ENCODE peak calls at places on chromosomes 3 and 15, in seven cellular contexts. M is brain microvascular endothelial cell; A is body of pancreas; K is NCI-H748 treated with DMSO at 0.1 percent for 48 hours; H is nucleus accumbens; E is activated T-helper 1 cell treated with anti-CD3 and anti-CD28 coated beads, Interleukin-2, amount 50 U/mL, for 16 hours; G is stimulated activated CD4-positive, alpha-beta T cell treated with anti-CD3 and anti-CD28 coated beads, Interleukin-2, amount 100 ng/mL, for 48 hours. O is an unnamed sample.

GRCh38 chr15:23420806-23421575 is 26.1 kb downstream of the GOLGA6L2 start:
- DNase-seq in A (no peak), K (no peak), E (no peak), G (no peak), M (no peak), H (no peak), O (no peak)

GRCh38 chr3:89113887-89114840 is 6.7 kb downstream of the EPHA3 start:
- DNase-seq in M (peak), H (peak), K (peak), E (no peak), A (peak), G (peak), O (peak)

GRCh38 chr3:150699068-150699635 is 4.6 kb downstream of the ERICH6 start:
- DNase-seq in E (no peak), H (no peak), M (peak), K (no peak), G (no peak), A (no peak), O (no peak)

GRCh38 chr3:42526616-42527367 is 24.3 kb downstream of the VIPR1 start:
- DNase-seq in K (no peak), E (peak), M (no peak), G (peak), H (no peak), A (no peak), O (no peak)

GRCh38 chr3:177015881-177016280 is 181.4 kb downstream of the TBL1XR1 start:
- DNase-seq in A (no peak), E (no peak), G (no peak), M (no peak), H (no peak), K (no peak), O (no peak)

GRCh38 chr3:24316887-24317383 is 177.7 kb downstream of the THRB start:
- DNase-seq in G (no peak), A (no peak), E (no peak), M (no peak), H (no peak), K (no peak), O (no peak)

GRCh38 chr3:15983232-15983631 is 185.5 kb upstream of the ANKRD28 start:
- DNase-seq in E (no peak), G (no peak), M (peak), K (no peak), A (no peak), H (peak), O (no peak)

GRCh38 chr15:39312984-39313383 is 267.9 kb upstream of the THBS1 start:
- DNase-seq in G (no peak), M (no peak), H (no peak), E (no peak), K (no peak), A (peak), O (no peak)

GRCh38 chr3:188061133-188061532 is 92.8 kb upstream of the LPP start:
- DNase-seq in A (no peak), G (peak), K (no peak), M (peak), H (no peak), E (peak), O (no peak)

O was measured in frontal cortex.